ENCODE peak calls at places on chromosomes 2 and 18, in ten cellular contexts. One of them, this sample, is unnamed. For H3K27me3, the result is how much of the 10 kb centered on the place peaks cover.

GRCh38 chr18:13577091-13577697 is 149.2 kb downstream of the FAM210A start:
- DNase-seq in right lobe of liver: no peak
- DNase-seq in uterus: no peak
- DNase-seq in Peyer's patch: no peak
- DNase-seq in HCT116: no peak
- DNase-seq in breast epithelium: no peak
- DNase-seq in ovary: no peak
- DNase-seq in body of pancreas: no peak
- DNase-seq in stomach: no peak
- DNase-seq in GM12878: peak
- DNase-seq in this sample: no peak

GRCh38 chr2:187338679-187339121 is 109.4 kb downstream of the CALCRL start:
- DNase-seq in GM12878: no peak
- DNase-seq in breast epithelium: no peak
- DNase-seq in uterus: no peak
- DNase-seq in right lobe of liver: peak
- DNase-seq in Peyer's patch: peak
- DNase-seq in ovary: no peak
- DNase-seq in stomach: no peak
- DNase-seq in body of pancreas: no peak
- DNase-seq in HCT116: no peak
- DNase-seq in this sample: no peak

GRCh38 chr18:12391487-12392136 is 14.6 kb upstream of the AFG3L2 start:
- DNase-seq in body of pancreas: peak
- DNase-seq in stomach: peak
- DNase-seq in uterus: peak
- DNase-seq in GM12878: no peak
- DNase-seq in right lobe of liver: no peak
- DNase-seq in HCT116: peak
- DNase-seq in breast epithelium: no peak
- DNase-seq in ovary: peak
- DNase-seq in Peyer's patch: peak
- DNase-seq in this sample: peak

GRCh38 chr2:17966793-17967192 is 88.3 kb downstream of the KCNS3 start:
- DNase-seq in Peyer's patch: no peak
- DNase-seq in uterus: no peak
- DNase-seq in ovary: no peak
- DNase-seq in breast epithelium: no peak
- DNase-seq in GM12878: no peak
- DNase-seq in HCT116: no peak
- DNase-seq in stomach: no peak
- DNase-seq in body of pancreas: no peak
- DNase-seq in right lobe of liver: no peak
- DNase-seq in this sample: no peak

GRCh38 chr2:207635468-207636200 is 10.4 kb upstream of the METTL21A start:
- DNase-seq in body of pancreas: no peak
- DNase-seq in HCT116: no peak
- DNase-seq in right lobe of liver: no peak
- DNase-seq in stomach: no peak
- DNase-seq in uterus: no peak
- DNase-seq in Peyer's patch: no peak
- DNase-seq in GM12878: no peak
- DNase-seq in breast epithelium: no peak
- DNase-seq in ovary: no peak
- DNase-seq in this sample: no peak

GRCh38 chr18:10376735-10377134 is 77.7 kb upstream of the APCDD1 start:
- DNase-seq in right lobe of liver: no peak
- DNase-seq in ovary: no peak
- DNase-seq in Peyer's patch: no peak
- DNase-seq in breast epithelium: no peak
- DNase-seq in HCT116: no peak
- DNase-seq in stomach: no peak
- DNase-seq in body of pancreas: no peak
- DNase-seq in uterus: no peak
- DNase-seq in GM12878: no peak
- DNase-seq in this sample: no peak

GRCh38 chr2:178761759-178762371 is 45.4 kb downstream of the TTN start:
- DNase-seq in ovary: no peak
- DNase-seq in right lobe of liver: no peak
- DNase-seq in body of pancreas: peak
- DNase-seq in Peyer's patch: no peak
- DNase-seq in uterus: no peak
- DNase-seq in HCT116: peak
- DNase-seq in GM12878: peak
- DNase-seq in breast epithelium: no peak
- DNase-seq in stomach: no peak
- DNase-seq in this sample: peak

GRCh38 chr2:43174368-43175186 is 51.8 kb downstream of the ZFP36L2 start:
- DNase-seq in stomach: peak
- DNase-seq in ovary: no peak
- DNase-seq in right lobe of liver: peak
- DNase-seq in HCT116: no peak
- DNase-seq in uterus: no peak
- DNase-seq in GM12878: peak
- DNase-seq in Peyer's patch: no peak
- DNase-seq in body of pancreas: no peak
- DNase-seq in breast epithelium: no peak
- DNase-seq in this sample: no peak

GRCh38 chr2:142030735-142031134 is 100.1 kb downstream of the LRP1B start:
- DNase-seq in body of pancreas: no peak
- DNase-seq in ovary: no peak
- DNase-seq in GM12878: no peak
- DNase-seq in right lobe of liver: no peak
- DNase-seq in breast epithelium: no peak
- DNase-seq in stomach: no peak
- DNase-seq in uterus: no peak
- DNase-seq in Peyer's patch: no peak
- DNase-seq in HCT116: no peak
- DNase-seq in this sample: no peak

GRCh38 chr18:55641501-55641900 is 53.5 kb upstream of the TCF4 start:
- DNase-seq in HCT116: no peak
- DNase-seq in breast epithelium: no peak
- DNase-seq in Peyer's patch: no peak
- DNase-seq in ovary: no peak
- DNase-seq in uterus: no peak
- DNase-seq in GM12878: no peak
- DNase-seq in right lobe of liver: no peak
- DNase-seq in stomach: no peak
- DNase-seq in body of pancreas: no peak
- DNase-seq in this sample: no peak

GRCh38 chr2:15169326-15170038 is 391.7 kb downstream of the NBAS start:
- DNase-seq in ovary: no peak
- DNase-seq in right lobe of liver: no peak
- DNase-seq in stomach: no peak
- DNase-seq in GM12878: no peak
- DNase-seq in HCT116: peak
- DNase-seq in body of pancreas: no peak
- DNase-seq in breast epithelium: no peak
- DNase-seq in Peyer's patch: no peak
- DNase-seq in uterus: no peak
- DNase-seq in this sample: no peak

GRCh38 chr18:31506024-31506742 is 8.2 kb downstream of the DSG2 start:
- DNase-seq in Peyer's patch: no peak
- DNase-seq in uterus: no peak
- DNase-seq in GM12878: no peak
- DNase-seq in right lobe of liver: no peak
- DNase-seq in breast epithelium: no peak
- DNase-seq in ovary: no peak
- DNase-seq in stomach: no peak
- DNase-seq in body of pancreas: no peak
- DNase-seq in HCT116: no peak
- DNase-seq in this sample: no peak

GRCh38 chr2:134149904-134150303 is 104.0 kb upstream of the MGAT5 start:
- DNase-seq in ovary: no peak
- DNase-seq in body of pancreas: no peak
- DNase-seq in uterus: no peak
- DNase-seq in HCT116: no peak
- DNase-seq in right lobe of liver: no peak
- DNase-seq in Peyer's patch: no peak
- DNase-seq in stomach: no peak
- DNase-seq in breast epithelium: no peak
- DNase-seq in GM12878: no peak
- DNase-seq in this sample: no peak

GRCh38 chr2:187138240-187138639 is 289.3 kb upstream of the ZSWIM2 start:
- DNase-seq in ovary: peak
- DNase-seq in body of pancreas: no peak
- DNase-seq in uterus: no peak
- DNase-seq in HCT116: peak
- DNase-seq in GM12878: no peak
- DNase-seq in Peyer's patch: no peak
- DNase-seq in stomach: no peak
- DNase-seq in right lobe of liver: no peak
- DNase-seq in breast epithelium: no peak
- DNase-seq in this sample: no peak

DNA sequence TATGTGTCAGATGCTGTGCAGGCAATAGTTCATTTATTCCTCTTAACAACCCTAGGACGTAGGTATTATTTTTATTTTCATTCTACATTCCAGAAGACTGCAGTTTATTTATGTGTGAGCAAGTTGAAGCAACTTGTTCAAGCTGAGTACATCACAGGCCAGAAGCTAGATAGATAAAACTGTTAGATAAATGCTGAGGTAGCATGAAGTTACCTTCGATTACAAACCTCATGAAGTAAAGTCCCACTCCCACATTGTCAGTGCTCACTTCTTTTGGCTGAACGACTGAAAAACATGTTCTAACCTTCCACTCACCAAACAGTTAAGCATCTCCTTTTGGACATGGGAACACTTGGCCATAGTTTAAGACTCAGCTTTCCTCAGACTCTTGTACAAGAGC is 439.2 kb downstream of the TNS1 start:
- DNase-seq in breast epithelium: no peak
- DNase-seq in body of pancreas: no peak
- DNase-seq in right lobe of liver: no peak
- DNase-seq in GM12878: no peak
- DNase-seq in Peyer's patch: no peak
- DNase-seq in uterus: no peak
- DNase-seq in HCT116: no peak
- DNase-seq in ovary: no peak
- DNase-seq in stomach: no peak
- DNase-seq in this sample: no peak
- TF ChIP-seq POLR2A in breast epithelium: no peak
- TF ChIP-seq POLR2A in body of pancreas: no peak
- TF ChIP-seq POLR2A in right lobe of liver: no peak
- TF ChIP-seq POLR2A in GM12878: no peak
- TF ChIP-seq POLR2A in Peyer's patch: no peak
- TF ChIP-seq POLR2A in uterus: no peak
- TF ChIP-seq POLR2A in HCT116: no peak
- TF ChIP-seq POLR2A in ovary: no peak
- TF ChIP-seq POLR2A in stomach: no peak
- TF ChIP-seq POLR2A in this sample: no peak

GRCh38 chr2:226387499-226387942 is 412.1 kb downstream of the IRS1 start:
- DNase-seq in breast epithelium: no peak
- DNase-seq in Peyer's patch: no peak
- DNase-seq in stomach: no peak
- DNase-seq in HCT116: no peak
- DNase-seq in right lobe of liver: no peak
- DNase-seq in body of pancreas: no peak
- DNase-seq in uterus: no peak
- DNase-seq in GM12878: no peak
- DNase-seq in ovary: no peak
- DNase-seq in this sample: no peak
- TF ChIP-seq CTCF in breast epithelium: no peak
- TF ChIP-seq CTCF in Peyer's patch: no peak
- TF ChIP-seq CTCF in stomach: no peak
- TF ChIP-seq CTCF in HCT116: no peak
- TF ChIP-seq CTCF in right lobe of liver: no peak
- TF ChIP-seq CTCF in body of pancreas: no peak
- TF ChIP-seq CTCF in uterus: no peak
- TF ChIP-seq CTCF in GM12878: no peak
- TF ChIP-seq CTCF in ovary: no peak
- TF ChIP-seq CTCF in this sample: no peak

DNA sequence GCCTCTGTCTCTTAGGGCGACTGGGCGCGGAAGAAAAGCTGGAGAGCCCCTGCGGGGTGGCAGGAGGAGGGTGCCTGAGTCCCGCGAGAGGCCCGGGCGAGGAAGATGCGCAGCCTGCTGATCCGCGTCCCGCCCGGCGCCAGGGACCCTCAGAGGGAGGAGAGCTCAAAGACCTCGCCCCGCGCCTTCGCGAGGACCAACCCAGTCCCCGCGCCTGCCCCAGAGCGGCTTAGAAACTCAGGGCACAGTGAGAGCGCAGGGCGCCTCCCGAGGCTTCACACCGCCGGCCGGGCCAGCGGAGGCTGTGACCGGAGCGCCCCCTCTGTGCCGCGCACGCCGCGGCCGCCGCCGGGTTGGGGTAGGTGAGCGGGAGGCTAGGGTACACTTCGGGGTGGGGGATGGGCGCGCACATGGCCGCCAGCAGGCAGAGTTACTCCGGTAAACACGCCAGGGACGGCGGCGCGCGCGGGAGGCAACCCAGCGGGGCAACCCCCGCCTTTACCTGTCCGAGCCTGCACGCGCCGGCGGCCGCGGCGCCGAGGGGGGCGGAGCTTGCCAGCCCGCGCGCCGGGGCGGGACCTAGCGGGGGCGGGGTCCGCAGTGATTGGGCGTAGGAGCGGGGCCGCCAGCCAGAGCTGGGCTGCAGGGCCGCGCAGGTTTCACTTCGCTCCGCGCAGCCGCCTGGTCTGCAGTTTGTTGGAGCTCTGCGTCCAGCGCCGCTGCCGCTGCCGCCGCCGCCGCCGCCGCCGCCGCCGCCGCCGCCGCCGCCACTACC is at the start of gene BCL2L11:
- DNase-seq in body of pancreas: peak
- DNase-seq in ovary: peak
- DNase-seq in uterus: peak
- DNase-seq in right lobe of liver: peak
- DNase-seq in stomach: peak
- DNase-seq in breast epithelium: peak
- DNase-seq in GM12878: no peak
- DNase-seq in Peyer's patch: peak
- DNase-seq in HCT116: peak
- DNase-seq in this sample: peak
- H3K27me3 ChIP-seq in body of pancreas: under half
- H3K27me3 ChIP-seq in ovary: under half
- H3K27me3 ChIP-seq in uterus: under half
- H3K27me3 ChIP-seq in right lobe of liver: under half
- H3K27me3 ChIP-seq in stomach: under half
- H3K27me3 ChIP-seq in breast epithelium: under half
- H3K27me3 ChIP-seq in GM12878: under half
- H3K27me3 ChIP-seq in Peyer's patch: under half
- H3K27me3 ChIP-seq in HCT116: under half
- H3K27me3 ChIP-seq in this sample: under half

DNA sequence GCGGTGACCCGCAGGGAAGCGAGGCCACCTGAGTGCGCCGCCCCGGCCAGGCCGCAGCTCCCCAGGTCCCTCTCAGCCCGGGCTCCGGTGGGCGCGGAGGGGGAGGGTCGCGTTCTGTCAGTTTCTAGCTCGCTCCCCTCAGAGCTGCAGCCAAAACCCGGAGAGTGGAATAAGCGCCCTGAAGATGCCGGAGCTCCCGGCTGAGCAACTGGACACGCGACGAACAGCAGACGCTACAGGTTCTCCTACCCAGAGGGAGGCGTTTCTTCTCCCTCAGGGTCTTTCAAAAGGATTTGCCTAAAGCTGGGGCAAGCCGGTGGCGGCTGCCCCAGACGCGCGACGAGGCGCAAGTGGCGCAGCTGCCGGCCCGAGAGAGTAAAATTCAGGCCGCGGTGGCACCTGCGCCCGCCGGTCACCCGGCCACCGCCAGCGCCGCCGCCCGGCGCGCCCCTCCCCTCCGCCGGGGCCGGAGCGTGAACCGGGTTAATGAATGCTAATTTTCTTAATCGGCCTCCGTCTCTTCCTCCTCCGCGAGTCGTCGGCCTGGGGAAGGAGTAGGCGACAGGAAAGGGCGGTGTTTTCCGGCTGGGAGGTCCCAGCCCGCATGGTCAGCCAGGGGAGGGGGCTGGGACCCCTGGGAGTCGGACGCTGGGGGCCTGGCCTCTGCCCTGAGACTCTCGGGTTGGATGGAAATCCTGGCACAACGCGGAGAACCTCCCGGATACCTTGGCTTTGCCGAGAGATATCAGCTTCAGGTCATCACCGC is 845 bp upstream of the CDC42EP3 start:
- DNase-seq in breast epithelium: peak
- DNase-seq in stomach: peak
- DNase-seq in ovary: peak
- DNase-seq in HCT116: peak
- DNase-seq in Peyer's patch: peak
- DNase-seq in body of pancreas: peak
- DNase-seq in uterus: peak
- DNase-seq in right lobe of liver: peak
- DNase-seq in GM12878: no peak
- DNase-seq in this sample: peak
- TF ChIP-seq POLR2A in breast epithelium: no peak
- TF ChIP-seq POLR2A in stomach: no peak
- TF ChIP-seq POLR2A in ovary: no peak
- TF ChIP-seq POLR2A in HCT116: no peak
- TF ChIP-seq POLR2A in Peyer's patch: peak
- TF ChIP-seq POLR2A in body of pancreas: peak
- TF ChIP-seq POLR2A in uterus: peak
- TF ChIP-seq POLR2A in right lobe of liver: peak
- TF ChIP-seq POLR2A in GM12878: peak
- TF ChIP-seq POLR2A in this sample: no peak

This sample was measured in adrenal gland.